ENCODE peak calls at places on chromosomes 7 and 10, in ten cellular contexts. One of them, this sample, is unnamed.

GRCh38 chr7:128236924-128237586 is 4.0 kb upstream of the LEP start:
- DNase-seq in amniotic epithelial cell: peak; percentile 80
- DNase-seq in posterior cingulate gyrus: no peak
- DNase-seq in OCI-M1: peak; percentile 94
- DNase-seq in AG04450: peak; percentile 46
- DNase-seq in CD4-positive, CD25-positive, alpha-beta regulatory T cell: peak; percentile 74
- DNase-seq in Caki2: peak; percentile 56
- DNase-seq in activated gamma-delta T cell treated with Interleukin-2 at 50 U/mL for 16 hours: no peak
- DNase-seq in fibroblast of lung: peak; percentile 83
- DNase-seq in KBM-7: peak; percentile 82
- DNase-seq in this sample: peak; percentile 47

GRCh38 chr7:108222236-108222892 is 92.2 kb upstream of the LAMB4 start:
- DNase-seq in Caki2: no peak
- DNase-seq in fibroblast of lung: peak; percentile 41
- DNase-seq in OCI-M1: no peak
- DNase-seq in posterior cingulate gyrus: no peak
- DNase-seq in activated gamma-delta T cell treated with Interleukin-2 at 50 U/mL for 16 hours: no peak
- DNase-seq in KBM-7: no peak
- DNase-seq in AG04450: no peak
- DNase-seq in amniotic epithelial cell: peak; percentile 47
- DNase-seq in CD4-positive, CD25-positive, alpha-beta regulatory T cell: no peak
- DNase-seq in this sample: no peak

GRCh38 chr10:112115781-112116385 is 67.7 kb downstream of the GPAM start:
- DNase-seq in amniotic epithelial cell: peak; percentile 7
- DNase-seq in posterior cingulate gyrus: no peak
- DNase-seq in AG04450: no peak
- DNase-seq in KBM-7: peak; percentile 63
- DNase-seq in CD4-positive, CD25-positive, alpha-beta regulatory T cell: peak; percentile 34
- DNase-seq in Caki2: peak; percentile 21
- DNase-seq in fibroblast of lung: peak; percentile 3
- DNase-seq in OCI-M1: peak; percentile 67
- DNase-seq in activated gamma-delta T cell treated with Interleukin-2 at 50 U/mL for 16 hours: peak; percentile 17
- DNase-seq in this sample: no peak

GRCh38 chr10:60986779-60987178 is 42.8 kb upstream of the RHOBTB1 start:
- DNase-seq in Caki2: no peak
- DNase-seq in activated gamma-delta T cell treated with Interleukin-2 at 50 U/mL for 16 hours: no peak
- DNase-seq in AG04450: no peak
- DNase-seq in posterior cingulate gyrus: no peak
- DNase-seq in CD4-positive, CD25-positive, alpha-beta regulatory T cell: no peak
- DNase-seq in KBM-7: no peak
- DNase-seq in OCI-M1: no peak
- DNase-seq in fibroblast of lung: no peak
- DNase-seq in amniotic epithelial cell: no peak
- DNase-seq in this sample: no peak

GRCh38 chr7:72321637-72322036 is 90.5 kb downstream of the CALN1 start:
- DNase-seq in fibroblast of lung: no peak
- DNase-seq in KBM-7: no peak
- DNase-seq in CD4-positive, CD25-positive, alpha-beta regulatory T cell: no peak
- DNase-seq in AG04450: no peak
- DNase-seq in amniotic epithelial cell: no peak
- DNase-seq in OCI-M1: no peak
- DNase-seq in posterior cingulate gyrus: no peak
- DNase-seq in Caki2: no peak
- DNase-seq in activated gamma-delta T cell treated with Interleukin-2 at 50 U/mL for 16 hours: no peak
- DNase-seq in this sample: no peak

GRCh38 chr7:138917771-138918170 is 63.4 kb downstream of the KIAA1549 start:
- DNase-seq in OCI-M1: no peak
- DNase-seq in AG04450: no peak
- DNase-seq in posterior cingulate gyrus: peak; percentile 74
- DNase-seq in Caki2: no peak
- DNase-seq in amniotic epithelial cell: no peak
- DNase-seq in CD4-positive, CD25-positive, alpha-beta regulatory T cell: no peak
- DNase-seq in activated gamma-delta T cell treated with Interleukin-2 at 50 U/mL for 16 hours: no peak
- DNase-seq in fibroblast of lung: no peak
- DNase-seq in KBM-7: no peak
- DNase-seq in this sample: no peak

GRCh38 chr7:138032186-138032585 is 30.3 kb upstream of the CREB3L2 start:
- DNase-seq in AG04450: no peak
- DNase-seq in fibroblast of lung: no peak
- DNase-seq in activated gamma-delta T cell treated with Interleukin-2 at 50 U/mL for 16 hours: no peak
- DNase-seq in KBM-7: no peak
- DNase-seq in posterior cingulate gyrus: no peak
- DNase-seq in amniotic epithelial cell: peak; percentile 10
- DNase-seq in CD4-positive, CD25-positive, alpha-beta regulatory T cell: no peak
- DNase-seq in Caki2: peak; percentile 42
- DNase-seq in OCI-M1: no peak
- DNase-seq in this sample: no peak

GRCh38 chr7:39184387-39184786 is 206.7 kb downstream of the POU6F2 start:
- DNase-seq in posterior cingulate gyrus: no peak
- DNase-seq in amniotic epithelial cell: no peak
- DNase-seq in CD4-positive, CD25-positive, alpha-beta regulatory T cell: no peak
- DNase-seq in KBM-7: no peak
- DNase-seq in Caki2: no peak
- DNase-seq in OCI-M1: peak; percentile 21
- DNase-seq in AG04450: no peak
- DNase-seq in activated gamma-delta T cell treated with Interleukin-2 at 50 U/mL for 16 hours: no peak
- DNase-seq in fibroblast of lung: no peak
- DNase-seq in this sample: no peak

GRCh38 chr10:241451-241850 is 106.2 kb downstream of the ZMYND11 start:
- DNase-seq in Caki2: no peak
- DNase-seq in amniotic epithelial cell: no peak
- DNase-seq in posterior cingulate gyrus: no peak
- DNase-seq in fibroblast of lung: no peak
- DNase-seq in KBM-7: no peak
- DNase-seq in activated gamma-delta T cell treated with Interleukin-2 at 50 U/mL for 16 hours: no peak
- DNase-seq in AG04450: no peak
- DNase-seq in CD4-positive, CD25-positive, alpha-beta regulatory T cell: no peak
- DNase-seq in OCI-M1: no peak
- DNase-seq in this sample: no peak

GRCh38 chr10:91887075-91887899 is 22.0 kb downstream of the FGFBP3 start:
- DNase-seq in OCI-M1: no peak
- DNase-seq in posterior cingulate gyrus: peak; percentile 81
- DNase-seq in amniotic epithelial cell: peak; percentile 39
- DNase-seq in AG04450: no peak
- DNase-seq in CD4-positive, CD25-positive, alpha-beta regulatory T cell: peak; percentile 47
- DNase-seq in activated gamma-delta T cell treated with Interleukin-2 at 50 U/mL for 16 hours: peak; percentile 12
- DNase-seq in KBM-7: no peak
- DNase-seq in Caki2: no peak
- DNase-seq in fibroblast of lung: peak; percentile 56
- DNase-seq in this sample: no peak

GRCh38 chr7:125820495-125820894 is 890.9 kb upstream of the POT1 start:
- DNase-seq in Caki2: no peak
- DNase-seq in amniotic epithelial cell: no peak
- DNase-seq in posterior cingulate gyrus: no peak
- DNase-seq in fibroblast of lung: no peak
- DNase-seq in CD4-positive, CD25-positive, alpha-beta regulatory T cell: no peak
- DNase-seq in KBM-7: no peak
- DNase-seq in activated gamma-delta T cell treated with Interleukin-2 at 50 U/mL for 16 hours: no peak
- DNase-seq in AG04450: no peak
- DNase-seq in OCI-M1: no peak
- DNase-seq in this sample: no peak

GRCh38 chr10:13686331-13686752 is 99.6 kb downstream of the PRPF18 start:
- DNase-seq in CD4-positive, CD25-positive, alpha-beta regulatory T cell: no peak
- DNase-seq in AG04450: no peak
- DNase-seq in Caki2: no peak
- DNase-seq in activated gamma-delta T cell treated with Interleukin-2 at 50 U/mL for 16 hours: no peak
- DNase-seq in OCI-M1: no peak
- DNase-seq in KBM-7: no peak
- DNase-seq in fibroblast of lung: no peak
- DNase-seq in amniotic epithelial cell: no peak
- DNase-seq in posterior cingulate gyrus: no peak
- DNase-seq in this sample: no peak

GRCh38 chr7:79199961-79200360 is 253.5 kb downstream of the MAGI2 start:
- DNase-seq in OCI-M1: no peak
- DNase-seq in KBM-7: no peak
- DNase-seq in AG04450: peak; percentile 29
- DNase-seq in Caki2: no peak
- DNase-seq in activated gamma-delta T cell treated with Interleukin-2 at 50 U/mL for 16 hours: no peak
- DNase-seq in CD4-positive, CD25-positive, alpha-beta regulatory T cell: no peak
- DNase-seq in posterior cingulate gyrus: no peak
- DNase-seq in amniotic epithelial cell: peak; percentile 68
- DNase-seq in fibroblast of lung: peak; percentile 4
- DNase-seq in this sample: no peak